ENCODE peak calls at places on chromosomes 12 and 14, in six cellular contexts. One of them, this sample, is unnamed.

GRCh38 chr12:109621271-109621671 is 47.7 kb downstream of the MVK start:
- DNase-seq in prostate gland: no peak
- DNase-seq in epithelial cell of esophagus: peak; percentile 23
- DNase-seq in GM20000: no peak
- DNase-seq in fibroblast of mammary gland: peak; percentile 50
- DNase-seq in neural progenitor cell: no peak
- DNase-seq in this sample: no peak

GRCh38 chr14:44732144-44732543 is 225.1 kb upstream of the FSCB start:
- DNase-seq in prostate gland: no peak
- DNase-seq in epithelial cell of esophagus: no peak
- DNase-seq in GM20000: no peak
- DNase-seq in fibroblast of mammary gland: no peak
- DNase-seq in neural progenitor cell: no peak
- DNase-seq in this sample: no peak

GRCh38 chr14:50531595-50532501 is 521 bp downstream of the MAP4K5 start:
- DNase-seq in prostate gland: peak; percentile 45
- DNase-seq in epithelial cell of esophagus: peak; percentile 48
- DNase-seq in GM20000: peak; percentile 49
- DNase-seq in fibroblast of mammary gland: peak; percentile 33
- DNase-seq in neural progenitor cell: peak; percentile 79
- DNase-seq in this sample: peak; percentile 38

GRCh38 chr14:74785056-74785613 is 22.0 kb downstream of the YLPM1 start:
- DNase-seq in prostate gland: no peak
- DNase-seq in epithelial cell of esophagus: no peak
- DNase-seq in GM20000: no peak
- DNase-seq in fibroblast of mammary gland: no peak
- DNase-seq in neural progenitor cell: no peak
- DNase-seq in this sample: no peak

GRCh38 chr12:5945071-5946008 is at the start of gene ANO2:
- DNase-seq in prostate gland: no peak
- DNase-seq in epithelial cell of esophagus: peak; percentile 25
- DNase-seq in GM20000: no peak
- DNase-seq in fibroblast of mammary gland: no peak
- DNase-seq in neural progenitor cell: peak; percentile 90
- DNase-seq in this sample: no peak

GRCh38 chr12:88764781-88765470 is 184.7 kb upstream of the KITLG start:
- DNase-seq in prostate gland: no peak
- DNase-seq in epithelial cell of esophagus: no peak
- DNase-seq in GM20000: no peak
- DNase-seq in fibroblast of mammary gland: no peak
- DNase-seq in neural progenitor cell: no peak
- DNase-seq in this sample: no peak

GRCh38 chr12:6582196-6582595 is 14.1 kb upstream of the NOP2 start:
- DNase-seq in prostate gland: no peak
- DNase-seq in epithelial cell of esophagus: no peak
- DNase-seq in GM20000: no peak
- DNase-seq in fibroblast of mammary gland: no peak
- DNase-seq in neural progenitor cell: peak; percentile 47
- DNase-seq in this sample: no peak

GRCh38 chr12:27861428-27862167 is 81.6 kb upstream of the MANSC4 start:
- DNase-seq in prostate gland: no peak
- DNase-seq in epithelial cell of esophagus: no peak
- DNase-seq in GM20000: peak; percentile 36
- DNase-seq in fibroblast of mammary gland: no peak
- DNase-seq in neural progenitor cell: no peak
- DNase-seq in this sample: no peak

GRCh38 chr12:88627501-88627900 is 47.2 kb upstream of the KITLG start:
- DNase-seq in prostate gland: no peak
- DNase-seq in epithelial cell of esophagus: no peak
- DNase-seq in GM20000: no peak
- DNase-seq in fibroblast of mammary gland: no peak
- DNase-seq in neural progenitor cell: no peak
- DNase-seq in this sample: no peak

GRCh38 chr12:30417697-30418231 is 277.9 kb downstream of the IPO8 start:
- DNase-seq in prostate gland: no peak
- DNase-seq in epithelial cell of esophagus: peak; percentile 99
- DNase-seq in GM20000: no peak
- DNase-seq in fibroblast of mammary gland: peak; percentile 99
- DNase-seq in neural progenitor cell: no peak
- DNase-seq in this sample: peak; percentile 90

GRCh38 chr14:63996575-63997220 is 143.9 kb downstream of the SYNE2 start:
- DNase-seq in prostate gland: no peak
- DNase-seq in epithelial cell of esophagus: peak; percentile 64
- DNase-seq in GM20000: no peak
- DNase-seq in fibroblast of mammary gland: no peak
- DNase-seq in neural progenitor cell: no peak
- DNase-seq in this sample: no peak

GRCh38 chr14:81161749-81162148 is 59.0 kb downstream of the GTF2A1 start:
- DNase-seq in prostate gland: no peak
- DNase-seq in epithelial cell of esophagus: no peak
- DNase-seq in GM20000: no peak
- DNase-seq in fibroblast of mammary gland: no peak
- DNase-seq in neural progenitor cell: no peak
- DNase-seq in this sample: no peak

GRCh38 chr12:131223791-131224567 is 270.3 kb downstream of the ADGRD1 start:
- DNase-seq in prostate gland: no peak
- DNase-seq in epithelial cell of esophagus: no peak
- DNase-seq in GM20000: peak; percentile 27
- DNase-seq in fibroblast of mammary gland: no peak
- DNase-seq in neural progenitor cell: no peak
- DNase-seq in this sample: peak; percentile 61

GRCh38 chr14:39367387-39367751 is 64.9 kb downstream of the FBXO33 start:
- DNase-seq in prostate gland: no peak
- DNase-seq in epithelial cell of esophagus: no peak
- DNase-seq in GM20000: no peak
- DNase-seq in fibroblast of mammary gland: no peak
- DNase-seq in neural progenitor cell: peak; percentile 13
- DNase-seq in this sample: no peak

GRCh38 chr14:22478247-22478646 is 110.8 kb downstream of the DAD1 start:
- DNase-seq in prostate gland: no peak
- DNase-seq in epithelial cell of esophagus: no peak
- DNase-seq in GM20000: no peak
- DNase-seq in fibroblast of mammary gland: no peak
- DNase-seq in neural progenitor cell: no peak
- DNase-seq in this sample: no peak

GRCh38 chr14:51228890-51229289 is 11.2 kb upstream of the TMX1 start:
- DNase-seq in prostate gland: no peak
- DNase-seq in epithelial cell of esophagus: peak; percentile 49
- DNase-seq in GM20000: no peak
- DNase-seq in fibroblast of mammary gland: no peak
- DNase-seq in neural progenitor cell: no peak
- DNase-seq in this sample: no peak

GRCh38 chr12:52837781-52838736 is 3.9 kb upstream of the KRT79 start:
- DNase-seq in prostate gland: no peak
- DNase-seq in epithelial cell of esophagus: no peak
- DNase-seq in GM20000: no peak
- DNase-seq in fibroblast of mammary gland: peak; percentile 34
- DNase-seq in neural progenitor cell: no peak
- DNase-seq in this sample: no peak

GRCh38 chr12:97713972-97714588 is 251.5 kb downstream of the RMST start:
- DNase-seq in prostate gland: no peak
- DNase-seq in epithelial cell of esophagus: no peak
- DNase-seq in GM20000: no peak
- DNase-seq in fibroblast of mammary gland: no peak
- DNase-seq in neural progenitor cell: no peak
- DNase-seq in this sample: no peak

GRCh38 chr14:96069421-96069820 is 30.3 kb downstream of the C14orf132 start:
- DNase-seq in prostate gland: no peak
- DNase-seq in epithelial cell of esophagus: no peak
- DNase-seq in GM20000: no peak
- DNase-seq in fibroblast of mammary gland: no peak
- DNase-seq in neural progenitor cell: no peak
- DNase-seq in this sample: no peak

GRCh38 chr12:38389581-38389980 is 73.0 kb downstream of the ALG10B start:
- DNase-seq in prostate gland: no peak
- DNase-seq in epithelial cell of esophagus: peak; percentile 13
- DNase-seq in GM20000: no peak
- DNase-seq in fibroblast of mammary gland: no peak
- DNase-seq in neural progenitor cell: no peak
- DNase-seq in this sample: no peak

GRCh38 chr12:132635076-132635955 is 16.7 kb downstream of the P2RX2 start:
- DNase-seq in prostate gland: no peak
- DNase-seq in epithelial cell of esophagus: no peak
- DNase-seq in GM20000: no peak
- DNase-seq in fibroblast of mammary gland: no peak
- DNase-seq in neural progenitor cell: no peak
- DNase-seq in this sample: no peak

GRCh38 chr12:26195250-26195640 is at the start of gene SSPN:
- DNase-seq in prostate gland: peak; percentile 34
- DNase-seq in epithelial cell of esophagus: peak; percentile 42
- DNase-seq in GM20000: peak; percentile 32
- DNase-seq in fibroblast of mammary gland: peak; percentile 47
- DNase-seq in neural progenitor cell: peak; percentile 62
- DNase-seq in this sample: no peak

GRCh38 chr14:46596236-46596635 is 55.3 kb downstream of the RPL10L start:
- DNase-seq in prostate gland: no peak
- DNase-seq in epithelial cell of esophagus: no peak
- DNase-seq in GM20000: no peak
- DNase-seq in fibroblast of mammary gland: no peak
- DNase-seq in neural progenitor cell: no peak
- DNase-seq in this sample: no peak

GRCh38 chr12:59185291-59185690 is 265.0 kb upstream of the LRIG3 start:
- DNase-seq in prostate gland: no peak
- DNase-seq in epithelial cell of esophagus: no peak
- DNase-seq in GM20000: no peak
- DNase-seq in fibroblast of mammary gland: no peak
- DNase-seq in neural progenitor cell: no peak
- DNase-seq in this sample: no peak

GRCh38 chr14:74541225-74541624 is 47.7 kb downstream of the ISCA2 start:
- DNase-seq in prostate gland: no peak
- DNase-seq in epithelial cell of esophagus: no peak
- DNase-seq in GM20000: no peak
- DNase-seq in fibroblast of mammary gland: no peak
- DNase-seq in neural progenitor cell: no peak
- DNase-seq in this sample: no peak

GRCh38 chr14:35925319-35925718 is 99.2 kb downstream of the BRMS1L start:
- DNase-seq in prostate gland: no peak
- DNase-seq in epithelial cell of esophagus: no peak
- DNase-seq in GM20000: no peak
- DNase-seq in fibroblast of mammary gland: no peak
- DNase-seq in neural progenitor cell: no peak
- DNase-seq in this sample: no peak

GRCh38 chr14:51889851-51890250 is 29.4 kb downstream of the GNG2 start:
- DNase-seq in prostate gland: no peak
- DNase-seq in epithelial cell of esophagus: no peak
- DNase-seq in GM20000: no peak
- DNase-seq in fibroblast of mammary gland: peak; percentile 6
- DNase-seq in neural progenitor cell: no peak
- DNase-seq in this sample: no peak

GRCh38 chr12:26121323-26121740 is 3.5 kb downstream of the BHLHE41 start:
- DNase-seq in prostate gland: no peak
- DNase-seq in epithelial cell of esophagus: no peak
- DNase-seq in GM20000: no peak
- DNase-seq in fibroblast of mammary gland: no peak
- DNase-seq in neural progenitor cell: peak; percentile 24
- DNase-seq in this sample: no peak

GRCh38 chr12:119020377-119021360 is 39.3 kb downstream of the SRRM4 start:
- DNase-seq in prostate gland: no peak
- DNase-seq in epithelial cell of esophagus: no peak
- DNase-seq in GM20000: peak; percentile 7
- DNase-seq in fibroblast of mammary gland: no peak
- DNase-seq in neural progenitor cell: peak; percentile 88
- DNase-seq in this sample: no peak

GRCh38 chr14:89214221-89214965 is 202.6 kb downstream of the FOXN3 start:
- DNase-seq in prostate gland: peak; percentile 97
- DNase-seq in epithelial cell of esophagus: peak; percentile 94
- DNase-seq in GM20000: no peak
- DNase-seq in fibroblast of mammary gland: no peak
- DNase-seq in neural progenitor cell: peak; percentile 77
- DNase-seq in this sample: no peak
- TF ChIP-seq CTCF in prostate gland: no peak
- TF ChIP-seq CTCF in epithelial cell of esophagus: peak; percentile 16
- TF ChIP-seq CTCF in GM20000: no peak
- TF ChIP-seq CTCF in fibroblast of mammary gland: no peak
- TF ChIP-seq CTCF in neural progenitor cell: peak; percentile 7
- TF ChIP-seq CTCF in this sample: no peak

GRCh38 chr12:124284368-124284767 is 10.5 kb upstream of the RFLNA start:
- DNase-seq in prostate gland: no peak
- DNase-seq in epithelial cell of esophagus: no peak
- DNase-seq in GM20000: no peak
- DNase-seq in fibroblast of mammary gland: no peak
- DNase-seq in neural progenitor cell: no peak
- DNase-seq in this sample: no peak
- TF ChIP-seq CTCF in prostate gland: no peak
- TF ChIP-seq CTCF in epithelial cell of esophagus: no peak
- TF ChIP-seq CTCF in GM20000: no peak
- TF ChIP-seq CTCF in fibroblast of mammary gland: no peak
- TF ChIP-seq CTCF in neural progenitor cell: no peak
- TF ChIP-seq CTCF in this sample: no peak

DNA sequence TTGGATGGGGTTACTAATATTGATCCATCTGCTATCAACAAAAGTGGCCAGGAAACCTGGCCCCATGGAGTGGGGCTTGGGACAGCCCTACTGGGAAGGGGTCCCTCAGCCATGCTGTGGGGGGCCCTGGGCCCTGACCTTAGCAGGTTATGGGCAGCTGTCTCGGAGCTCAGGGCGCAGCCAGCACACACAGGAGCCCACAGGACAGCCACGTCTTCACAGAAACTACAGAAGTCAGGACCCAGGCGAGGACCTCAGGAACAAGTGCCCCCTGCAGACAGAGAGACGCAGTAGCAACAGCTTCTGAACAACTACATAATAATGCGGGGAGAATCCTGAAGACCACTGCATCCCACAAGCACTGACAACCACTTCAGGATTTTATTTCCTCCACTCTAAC is 11.9 kb upstream of the FKBP11 start:
- DNase-seq in prostate gland: no peak
- DNase-seq in epithelial cell of esophagus: no peak
- DNase-seq in GM20000: no peak
- DNase-seq in fibroblast of mammary gland: no peak
- DNase-seq in neural progenitor cell: peak; percentile 46
- DNase-seq in this sample: no peak
- TF ChIP-seq CTCF in prostate gland: no peak
- TF ChIP-seq CTCF in epithelial cell of esophagus: peak; percentile 16
- TF ChIP-seq CTCF in GM20000: no peak
- TF ChIP-seq CTCF in fibroblast of mammary gland: no peak
- TF ChIP-seq CTCF in neural progenitor cell: peak; percentile 36
- TF ChIP-seq CTCF in this sample: no peak

DNA sequence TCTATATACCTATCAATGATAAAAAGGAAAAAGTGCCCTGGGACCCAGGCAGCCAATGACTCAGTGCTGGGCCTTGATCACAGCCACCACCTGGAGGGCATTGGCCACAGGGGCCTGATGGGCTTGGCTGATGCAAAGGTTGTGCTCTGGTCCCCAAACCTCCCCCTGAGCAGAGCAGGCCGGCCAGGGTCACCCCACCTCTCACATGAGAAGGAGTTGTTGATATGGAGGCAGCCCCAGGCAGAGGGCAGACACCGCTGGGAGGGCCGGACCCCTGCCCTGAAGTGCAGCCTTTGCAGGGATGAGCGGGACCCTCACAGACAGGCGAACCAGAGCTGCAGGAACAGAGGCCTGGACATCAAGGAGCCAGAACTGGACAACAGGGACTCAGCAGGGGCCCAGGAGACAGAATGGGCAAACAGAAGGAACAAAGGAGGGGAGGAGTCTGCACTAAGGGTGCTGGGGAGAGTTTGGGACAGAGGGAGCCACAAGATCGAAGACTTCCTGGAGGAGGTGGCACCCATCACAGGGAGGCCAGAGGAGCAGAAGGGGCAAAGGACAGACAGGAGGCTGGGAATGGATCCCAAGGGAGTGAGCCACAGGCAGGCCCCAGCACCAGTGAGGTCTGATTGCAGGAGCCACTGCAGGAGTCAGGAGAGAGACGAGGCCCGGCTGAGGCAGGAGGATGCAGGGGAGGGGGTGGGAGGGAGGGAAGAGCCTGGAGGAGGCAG is 105.0 kb downstream of the TNFAIP2 start:
- DNase-seq in prostate gland: no peak
- DNase-seq in epithelial cell of esophagus: no peak
- DNase-seq in GM20000: no peak
- DNase-seq in fibroblast of mammary gland: no peak
- DNase-seq in neural progenitor cell: no peak
- DNase-seq in this sample: no peak
- TF ChIP-seq CTCF in prostate gland: no peak
- TF ChIP-seq CTCF in epithelial cell of esophagus: no peak
- TF ChIP-seq CTCF in GM20000: no peak
- TF ChIP-seq CTCF in fibroblast of mammary gland: no peak
- TF ChIP-seq CTCF in neural progenitor cell: no peak
- TF ChIP-seq CTCF in this sample: no peak